ENCODE peak calls at places on chromosomes 13 and 19, in seven cellular contexts. O, Q, E, A, D, W and G are unnamed samples.

GRCh38 chr13:111646464-111646855 is 326.0 kb downstream of the TEX29 start:
- DNase-seq in O (no peak), Q (no peak), E (no peak), A (no peak), D (no peak), W (no peak), G (no peak)

GRCh38 chr19:28429356-28429755 is 783.6 kb downstream of the UQCRFS1 start:
- DNase-seq in O (no peak), Q (no peak), E (no peak), A (no peak), D (no peak), W (no peak), G (no peak)

GRCh38 chr13:111011899-111012298 is 97.0 kb upstream of the ANKRD10 start:
- DNase-seq in O (no peak), Q (no peak), E (no peak), A (no peak), D (no peak), W (no peak), G (no peak)

GRCh38 chr13:75968103-75968838 is 332.1 kb downstream of the LMO7 start:
- DNase-seq in O (no peak), Q (no peak), E (no peak), A (no peak), D (no peak), W (no peak), G (no peak)

GRCh38 chr13:47133024-47133445 is 236.2 kb upstream of the HTR2A start:
- DNase-seq in O (no peak), Q (no peak), E (no peak), A (no peak), D (no peak), W (no peak), G (no peak)

GRCh38 chr19:51136891-51137551 is 5.1 kb upstream of the SIGLEC7 start:
- DNase-seq in O (no peak), Q (no peak), E (no peak), A (no peak), D (no peak), W (no peak), G (peak)

GRCh38 chr13:24709186-24709913 is 29.1 kb downstream of the ATP12A start:
- DNase-seq in O (no peak), Q (no peak), E (peak), A (peak), D (peak), W (no peak), G (no peak)

GRCh38 chr19:19404879-19405860 is at the start of gene GATAD2A:
- DNase-seq in O (peak), Q (peak), E (peak), A (peak), D (peak), W (peak), G (peak)

GRCh38 chr13:32581177-32581786 is 5.0 kb upstream of the PDS5B start:
- DNase-seq in O (no peak), Q (no peak), E (no peak), A (no peak), D (no peak), W (peak), G (no peak)

GRCh38 chr13:26480246-26480855 is 77.1 kb upstream of the WASF3 start:
- DNase-seq in O (no peak), Q (peak), E (no peak), A (no peak), D (no peak), W (no peak), G (no peak)

GRCh38 chr19:55220525-55220924 is 8.0 kb downstream of the TMEM86B start:
- DNase-seq in O (no peak), Q (no peak), E (no peak), A (no peak), D (no peak), W (no peak), G (no peak)

GRCh38 chr19:33902802-33903488 is 106.3 kb downstream of the KCTD15 start:
- DNase-seq in O (no peak), Q (no peak), E (no peak), A (no peak), D (no peak), W (no peak), G (no peak)

GRCh38 chr19:13042443-13043130 is 47.3 kb downstream of the NFIX start:
- DNase-seq in O (no peak), Q (no peak), E (no peak), A (no peak), D (no peak), W (no peak), G (no peak)